ENCODE peak calls at places on chromosome 15, in ten cellular contexts. A is CD8-positive, alpha-beta T cell; H is K562; E is neuronal stem cell; J is left ventricle myocardium inferior; I is mesendoderm; K is upper lobe of right lung; R is astrocyte; P is MM.1S; W is neural progenitor cell. U is an unnamed sample. For H3K4me1 and H3K36me3, the result is how much of the 10 kb centered on the place peaks cover.

GRCh38 chr15:58951388-58952060 is 18.0 kb upstream of the SLTM start:
- DNase-seq in A (no peak), H (no peak), E (no peak), J (no peak), I (no peak), K (no peak), R (peak), P (no peak), W (no peak), U (no peak)

GRCh38 chr15:39582286-39582976 is 1.6 kb downstream of the THBS1 start:
- DNase-seq in A (no peak), H (no peak), E (no peak), J (no peak), I (no peak), K (no peak), R (no peak), P (no peak), W (no peak), U (no peak)

GRCh38 chr15:100712226-100712625 is 109.8 kb downstream of the ASB7 start:
- DNase-seq in A (no peak), H (no peak), E (no peak), J (peak), I (no peak), K (no peak), R (peak), P (no peak), W (no peak), U (no peak)

GRCh38 chr15:90871097-90871715 is 2.8 kb downstream of the FURIN start:
- DNase-seq in A (peak), H (peak), E (no peak), J (peak), I (peak), K (peak), R (no peak), P (peak), W (peak), U (peak)

GRCh38 chr15:79724312-79724711 is 172.5 kb downstream of the MTHFS start:
- DNase-seq in A (no peak), H (no peak), E (no peak), J (no peak), I (no peak), K (no peak), R (peak), P (no peak), W (no peak), U (no peak)

GRCh38 chr15:60362318-60363023 is 35.3 kb downstream of the ANXA2 start:
- DNase-seq in A (no peak), H (peak), E (no peak), J (no peak), I (no peak), K (no peak), R (peak), P (no peak), W (no peak), U (no peak)

GRCh38 chr15:89937365-89938355 is 24.9 kb upstream of the ARPIN start:
- DNase-seq in A (no peak), H (no peak), E (no peak), J (no peak), I (no peak), K (no peak), R (peak), P (no peak), W (no peak), U (no peak)

GRCh38 chr15:65339926-65340325 is 35.4 kb downstream of the RNU5B-1 start:
- DNase-seq in A (no peak), H (peak), E (no peak), J (no peak), I (peak), K (no peak), R (no peak), P (no peak), W (no peak), U (no peak)

GRCh38 chr15:57387644-57388076 is 11.4 kb downstream of the CGNL1 start:
- DNase-seq in A (no peak), H (no peak), E (no peak), J (no peak), I (no peak), K (no peak), R (no peak), P (no peak), W (no peak), U (peak)

GRCh38 chr15:78065284-78065872 is 12.1 kb downstream of the TBC1D2B start:
- DNase-seq in A (no peak), H (no peak), E (no peak), J (peak), I (peak), K (peak), R (peak), P (peak), W (no peak), U (no peak)

GRCh38 chr15:66850078-66850991 is 148.3 kb downstream of the SMAD6 start:
- DNase-seq in A (no peak), H (peak), E (no peak), J (peak), I (peak), K (no peak), R (no peak), P (no peak), W (no peak), U (no peak)

GRCh38 chr15:40322531-40323238 is 807 bp upstream of the INAFM2 start:
- DNase-seq in A (no peak), H (no peak), E (no peak), J (no peak), I (peak), K (no peak), R (no peak), P (no peak), W (no peak), U (peak)

GRCh38 chr15:40392986-40393948 is 10.7 kb downstream of the KNSTRN start:
- DNase-seq in A (no peak), H (no peak), E (no peak), J (no peak), I (no peak), K (no peak), R (no peak), P (no peak), W (no peak), U (no peak)

GRCh38 chr15:67836477-67836876 is 3.4 kb downstream of the RNU6-1 start:
- DNase-seq in A (peak), H (peak), E (no peak), J (peak), I (no peak), K (no peak), R (no peak), P (peak), W (peak), U (peak)

GRCh38 chr15:91491131-91491950 is 362.2 kb upstream of the SLCO3A1 start:
- DNase-seq in A (no peak), H (peak), E (no peak), J (no peak), I (peak), K (no peak), R (peak), P (peak), W (no peak), U (no peak)

GRCh38 chr15:92322566-92323355 is 70.9 kb upstream of the ST8SIA2 start:
- DNase-seq in A (no peak), H (no peak), E (no peak), J (no peak), I (no peak), K (no peak), R (no peak), P (no peak), W (no peak), U (no peak)

GRCh38 chr15:58748040-58748786 is 1.3 kb downstream of the ADAM10 start:
- DNase-seq in A (no peak), H (no peak), E (no peak), J (no peak), I (no peak), K (no peak), R (no peak), P (peak), W (no peak), U (no peak)

GRCh38 chr15:26841514-26841913 is 25.3 kb upstream of the GABRA5 start:
- DNase-seq in A (no peak), H (no peak), E (no peak), J (no peak), I (no peak), K (no peak), R (no peak), P (no peak), W (no peak), U (no peak)

GRCh38 chr15:92624401-92624991 is 31.1 kb downstream of the FAM174B start:
- DNase-seq in A (no peak), H (no peak), E (no peak), J (peak), I (no peak), K (no peak), R (peak), P (no peak), W (peak), U (no peak)

GRCh38 chr15:96992817-96993216 is 662.3 kb downstream of the NR2F2 start:
- DNase-seq in A (no peak), H (no peak), E (no peak), J (no peak), I (no peak), K (no peak), R (no peak), P (no peak), W (no peak), U (no peak)

GRCh38 chr15:63448261-63448660 is 56.1 kb upstream of the USP3 start:
- DNase-seq in A (no peak), H (no peak), E (no peak), J (no peak), I (no peak), K (no peak), R (no peak), P (no peak), W (no peak), U (no peak)

GRCh38 chr15:78111788-78112187 is 19.4 kb downstream of the SH2D7 start:
- DNase-seq in A (no peak), H (no peak), E (no peak), J (no peak), I (no peak), K (peak), R (no peak), P (no peak), W (no peak), U (no peak)

GRCh38 chr15:88035381-88035780 is 221.2 kb downstream of the NTRK3 start:
- DNase-seq in A (no peak), H (no peak), E (no peak), J (no peak), I (no peak), K (no peak), R (no peak), P (no peak), W (no peak), U (no peak)

GRCh38 chr15:65902373-65902772 is 33.1 kb downstream of the RAB11A start:
- DNase-seq in A (no peak), H (peak), E (no peak), J (peak), I (peak), K (peak), R (no peak), P (no peak), W (no peak), U (no peak)

GRCh38 chr15:89486726-89487050 is 9.7 kb downstream of the RHCG start:
- DNase-seq in A (no peak), H (peak), E (no peak), J (no peak), I (peak), K (peak), R (no peak), P (peak), W (peak), U (no peak)

GRCh38 chr15:51155906-51156305 is 61.2 kb upstream of the TNFAIP8L3 start:
- DNase-seq in A (no peak), H (no peak), E (no peak), J (no peak), I (no peak), K (no peak), R (no peak), P (no peak), W (no peak), U (no peak)

GRCh38 chr15:85091990-85092389 is 110.3 kb downstream of the PDE8A start:
- DNase-seq in A (no peak), H (no peak), E (no peak), J (no peak), I (no peak), K (no peak), R (no peak), P (no peak), W (peak), U (no peak)

GRCh38 chr15:90581771-90582471 is 52.2 kb downstream of the CRTC3 start:
- DNase-seq in A (no peak), H (no peak), E (no peak), J (no peak), I (no peak), K (no peak), R (no peak), P (no peak), W (no peak), U (no peak)

GRCh38 chr15:50227076-50227475 is 38.5 kb downstream of the HDC start:
- DNase-seq in A (no peak), H (no peak), E (no peak), J (no peak), I (no peak), K (no peak), R (peak), P (no peak), W (no peak), U (no peak)

GRCh38 chr15:70093481-70094309 is 4.0 kb downstream of the TLE3 start:
- DNase-seq in A (no peak), H (peak), E (no peak), J (no peak), I (peak), K (no peak), R (no peak), P (no peak), W (no peak), U (no peak)

GRCh38 chr15:60635507-60636352 is 156.8 kb upstream of the ICE2 start:
- DNase-seq in A (no peak), H (no peak), E (no peak), J (no peak), I (no peak), K (no peak), R (peak), P (peak), W (no peak), U (no peak)

GRCh38 chr15:68003297-68003696 is 50.8 kb upstream of the PIAS1 start:
- DNase-seq in A (no peak), H (no peak), E (no peak), J (no peak), I (no peak), K (no peak), R (no peak), P (no peak), W (no peak), U (no peak)

GRCh38 chr15:25464784-25465183 is 26.0 kb upstream of the UBE3A start:
- DNase-seq in A (no peak), H (no peak), E (no peak), J (no peak), I (no peak), K (no peak), R (no peak), P (no peak), W (no peak), U (no peak)

GRCh38 chr15:25169318-25169717 is 214.5 kb downstream of the SNRPN start:
- DNase-seq in A (no peak), H (no peak), E (no peak), J (no peak), I (no peak), K (peak), R (no peak), P (no peak), W (no peak), U (no peak)

GRCh38 chr15:84023636-84024035 is 211.9 kb upstream of the GOLGA6L4 start:
- DNase-seq in A (no peak), H (peak), E (no peak), J (no peak), I (peak), K (no peak), R (no peak), P (peak), W (peak), U (peak)

GRCh38 chr15:52481915-52482314 is 46.8 kb downstream of the MYO5A start:
- DNase-seq in A (peak), H (no peak), E (no peak), J (no peak), I (no peak), K (no peak), R (peak), P (peak), W (no peak), U (no peak)

GRCh38 chr15:68775671-68776476 is 44.8 kb downstream of the ANP32A start:
- DNase-seq in A (no peak), H (no peak), E (no peak), J (peak), I (no peak), K (no peak), R (peak), P (no peak), W (peak), U (no peak)

GRCh38 chr15:68421798-68422402 is 10.1 kb downstream of the ITGA11 start:
- DNase-seq in A (no peak), H (no peak), E (no peak), J (no peak), I (no peak), K (no peak), R (peak), P (no peak), W (no peak), U (peak)

GRCh38 chr15:58537033-58537432 is 105.2 kb downstream of the LIPC start:
- DNase-seq in A (no peak), H (no peak), E (no peak), J (no peak), I (no peak), K (no peak), R (no peak), P (no peak), W (no peak), U (no peak)

GRCh38 chr15:27796405-27797085 is 302.6 kb downstream of the OCA2 start:
- DNase-seq in A (no peak), H (no peak), E (no peak), J (no peak), I (peak), K (no peak), R (no peak), P (no peak), W (no peak), U (no peak)

GRCh38 chr15:98854496-98854895 is 153.1 kb downstream of the PGPEP1L start:
- DNase-seq in A (no peak), H (no peak), E (no peak), J (no peak), I (no peak), K (no peak), R (no peak), P (no peak), W (no peak), U (no peak)
- H3K4me1 ChIP-seq in A (under half), H (under half), E (under half), J (half or more), I (under half), K (under half), R (half or more), P (under half), W (half or more), U (under half)

DNA sequence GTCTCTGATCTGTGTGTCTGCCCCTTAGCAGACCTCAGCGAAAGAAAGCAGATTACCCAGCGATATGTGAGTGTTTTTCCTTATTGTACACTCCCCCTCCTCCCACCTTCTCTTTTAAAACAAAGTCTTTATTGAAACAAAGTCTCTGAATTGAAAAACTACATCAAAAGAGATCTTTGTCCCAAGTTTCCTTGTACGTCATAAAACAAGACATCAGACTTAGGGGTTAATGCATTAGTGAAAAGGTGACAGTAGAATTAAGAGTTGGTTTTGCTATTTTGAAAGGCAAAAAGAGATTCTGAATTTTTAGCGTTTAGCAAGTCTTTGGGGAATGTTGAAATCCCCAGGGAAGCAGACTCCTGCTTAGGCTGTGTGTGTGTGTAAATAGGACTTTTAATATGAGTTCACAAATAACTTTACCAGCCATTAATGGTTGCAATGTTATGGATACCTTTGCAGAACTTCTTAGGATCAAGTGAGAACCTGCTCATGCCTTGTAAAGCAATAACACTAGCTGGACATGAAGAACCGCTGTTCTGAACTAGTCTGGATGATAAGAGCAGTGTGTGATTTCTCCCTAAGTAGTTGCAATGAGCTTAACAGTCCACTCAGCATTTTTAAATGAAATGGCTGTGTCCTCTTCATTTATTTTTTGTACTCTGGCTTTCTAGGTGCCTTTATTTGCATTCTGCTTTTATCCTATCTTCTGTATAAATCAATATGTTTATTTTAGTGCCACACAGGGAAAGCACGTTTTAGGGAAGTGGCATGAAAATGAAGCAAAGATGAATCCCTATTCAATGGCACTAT is 136.6 kb downstream of the MCTP2 start:
- DNase-seq in A (no peak), H (no peak), E (no peak), J (no peak), I (no peak), K (no peak), R (no peak), P (no peak), W (no peak), U (no peak)
- H3K36me3 ChIP-seq in A (under half), H (under half), E (under half), J (under half), I (under half), K (under half), R (under half), P (under half), W (under half), U (under half)

DNA sequence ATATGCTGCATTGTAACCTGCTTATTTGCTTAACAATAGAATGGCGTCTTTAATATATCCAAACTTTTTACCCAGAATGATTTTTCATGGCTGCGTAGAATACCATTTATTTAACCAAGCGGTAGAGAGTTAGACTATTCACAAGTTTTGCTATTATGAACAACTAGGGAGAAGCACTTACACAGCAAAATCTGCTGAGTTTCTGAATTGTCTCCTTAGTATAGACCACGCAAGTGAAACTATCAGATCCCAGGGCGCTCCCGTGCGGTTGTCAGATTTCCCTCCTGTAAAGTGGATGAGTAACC is 12.6 kb upstream of the ADPGK start:
- DNase-seq in A (no peak), H (peak), E (no peak), J (no peak), I (no peak), K (no peak), R (peak), P (peak), W (no peak), U (no peak)
- H3K4me3 ChIP-seq in A (no peak), H (no peak), E (peak), J (peak), I (no peak), K (peak), R (peak), P (peak), W (peak), U (no peak)

DNA sequence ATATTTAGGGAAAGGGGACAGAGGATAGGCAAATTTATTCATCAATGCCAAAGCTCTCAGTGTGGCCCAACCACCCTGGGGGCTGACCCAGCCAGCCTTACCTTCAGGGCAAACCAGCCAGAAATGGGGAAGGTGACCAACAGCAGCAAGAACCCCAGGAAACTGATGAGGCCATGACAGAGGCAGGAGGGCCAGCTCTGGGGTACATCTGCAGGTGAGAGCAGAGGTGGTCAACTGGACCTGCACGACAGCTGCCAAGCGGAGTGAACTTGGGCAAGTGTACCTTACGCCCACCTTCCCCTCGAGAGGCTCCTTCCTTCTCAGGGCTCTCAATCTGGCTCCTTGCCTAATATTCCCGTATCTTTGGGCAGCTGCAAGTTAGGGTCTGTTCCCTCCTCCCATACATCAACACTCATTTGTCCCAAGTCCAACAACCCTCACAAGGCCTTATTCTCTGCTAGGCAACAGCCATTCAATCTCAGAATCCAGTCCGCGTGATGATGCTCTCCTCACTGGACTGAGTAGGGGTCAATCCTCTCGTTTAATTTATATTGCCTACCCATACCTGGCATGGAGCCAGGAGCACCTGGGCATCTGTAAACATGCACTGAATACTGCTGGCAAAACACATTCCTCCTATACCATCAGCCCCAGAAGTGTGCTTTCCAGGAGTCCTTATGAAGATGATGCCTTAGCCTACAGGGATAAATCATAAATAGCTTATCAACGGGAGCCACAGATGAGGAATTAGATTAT is 1.7 kb downstream of the STOML1 start:
- DNase-seq in A (no peak), H (no peak), E (no peak), J (no peak), I (no peak), K (no peak), R (no peak), P (no peak), W (no peak), U (no peak)
- H3K4me1 ChIP-seq in A (under half), H (under half), E (under half), J (half or more), I (under half), K (half or more), R (under half), P (under half), W (under half), U (under half)

U was measured in HAP-1.